ENCODE peak calls at places on chromosomes 6 and 20, in four cellular contexts. C is H1, N is HepG2, E is NT2/D1. Q is an unnamed sample.

GRCh38 chr6:151285121-151285520 is 45.4 kb downstream of the AKAP12 start:
- DNase-seq in N (no peak), C (no peak), E (no peak), Q (no peak)

GRCh38 chr6:20403080-20403765 is 1.5 kb downstream of the E2F3 start:
- DNase-seq in N (peak), C (peak), E (no peak), Q (peak)

GRCh38 chr6:12921467-12921866 is 204.9 kb downstream of the PHACTR1 start:
- DNase-seq in N (no peak), E (no peak), C (no peak), Q (no peak)

GRCh38 chr6:112320561-112321300 is 26.4 kb upstream of the RFPL4B start:
- DNase-seq in E (no peak), C (no peak), N (no peak), Q (no peak)

GRCh38 chr6:167580512-167580911 is 246.2 kb upstream of the AFDN start:
- DNase-seq in E (no peak), C (no peak), N (no peak), Q (no peak)

GRCh38 chr6:7697820-7698623 is 27.9 kb upstream of the BMP6 start:
- DNase-seq in C (no peak), N (peak), E (no peak), Q (no peak)

GRCh38 chr20:49207071-49207470 is 12.1 kb upstream of the DDX27 start:
- DNase-seq in N (peak), E (no peak), C (peak), Q (peak)

GRCh38 chr6:137099689-137100398 is 55.1 kb upstream of the IL20RA start:
- DNase-seq in E (no peak), N (no peak), C (no peak), Q (no peak)

GRCh38 chr6:42315991-42316378 is 98.3 kb upstream of the MRPS10 start:
- DNase-seq in C (peak), E (peak), N (peak), Q (no peak)

GRCh38 chr6:154488802-154489437 is 21.6 kb downstream of the CNKSR3 start:
- DNase-seq in E (no peak), C (no peak), N (no peak), Q (no peak)

GRCh38 chr6:30073489-30074240 is 1.9 kb downstream of the RNF39 start:
- DNase-seq in N (no peak), C (no peak), E (no peak), Q (no peak)

GRCh38 chr6:53962631-53963030 is 148.6 kb upstream of the MLIP start:
- DNase-seq in N (no peak), E (no peak), C (no peak), Q (no peak)

GRCh38 chr6:54404791-54405190 is 96.5 kb downstream of the TINAG start:
- DNase-seq in N (no peak), C (no peak), E (no peak), Q (no peak)

GRCh38 chr20:25178563-25179438 is 16.7 kb upstream of the ENTPD6 start:
- DNase-seq in C (no peak), E (no peak), N (peak), Q (peak)

GRCh38 chr6:137875606-137876005 is 8.5 kb downstream of the TNFAIP3 start:
- DNase-seq in E (no peak), C (no peak), N (no peak), Q (no peak)

GRCh38 chr6:4133941-4134838 is 1.2 kb downstream of the ECI2 start:
- DNase-seq in E (peak), C (no peak), N (peak), Q (peak)

GRCh38 chr6:42454428-42454791 is 2.7 kb upstream of the TRERF1 start:
- DNase-seq in C (no peak), E (no peak), N (no peak), Q (peak)

GRCh38 chr20:17794400-17794799 is 94.6 kb downstream of the BANF2 start:
- DNase-seq in N (no peak), C (no peak), E (no peak), Q (no peak)

DNA sequence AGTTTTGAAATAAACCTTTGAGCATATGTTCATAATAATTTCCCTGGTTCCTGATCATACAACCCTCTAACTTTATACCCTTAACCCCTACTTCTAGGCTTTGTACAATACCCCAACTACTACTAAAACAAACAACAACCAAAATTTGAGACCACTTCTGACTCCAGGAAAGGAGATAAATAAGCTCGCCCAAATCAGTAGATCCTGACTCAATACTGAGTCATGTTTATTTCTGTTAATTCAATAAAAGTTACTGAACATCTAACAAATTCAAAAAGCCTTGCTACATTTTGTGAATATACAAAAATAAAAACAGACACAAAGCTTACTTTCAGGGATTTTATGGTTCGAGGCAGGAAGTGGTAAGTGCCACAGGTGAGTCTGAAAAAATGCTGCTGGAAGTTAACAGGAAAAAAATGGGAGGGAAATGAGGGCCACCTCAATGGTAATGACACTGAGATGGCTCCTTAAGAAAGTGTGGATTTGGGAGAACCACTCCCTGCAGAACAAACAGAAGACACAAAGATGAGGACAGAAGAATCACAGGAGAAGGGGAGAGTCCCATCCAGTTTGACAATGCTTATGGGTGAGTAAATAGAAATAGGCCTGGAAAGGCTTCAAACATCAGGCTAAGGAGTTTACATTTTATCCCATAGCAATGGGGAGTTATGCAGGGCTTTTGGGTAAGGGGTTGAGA is 63.4 kb downstream of the DST start:
- DNase-seq in E (no peak), N (no peak), C (no peak), Q (no peak)
- TF ChIP-seq SUZ12 in E (no peak), N (no peak), C (no peak), Q (no peak)

DNA sequence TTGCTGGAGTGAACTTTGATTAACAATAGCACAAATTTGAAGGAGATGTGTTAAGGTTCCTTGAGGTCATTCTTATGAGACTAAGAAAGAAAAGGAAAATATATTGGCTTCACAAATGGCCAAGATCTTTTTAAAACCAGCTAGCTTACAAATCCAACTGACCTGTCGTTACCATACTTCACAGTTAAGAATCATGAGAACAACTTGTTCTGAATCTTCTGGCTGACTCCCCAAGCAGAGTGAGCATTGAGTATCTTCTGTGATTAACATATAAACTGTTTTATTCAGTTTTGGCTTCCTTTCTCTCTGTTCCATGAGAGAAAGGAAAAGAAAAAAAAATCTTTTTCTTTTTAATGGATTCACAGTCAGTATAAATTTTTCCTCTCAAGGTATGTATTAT is 277.1 kb downstream of the KHDC1L start:
- DNase-seq in C (no peak), N (no peak), E (no peak), Q (no peak)
- TF ChIP-seq SUZ12 in C (no peak), N (no peak), E (no peak), Q (no peak)

DNA sequence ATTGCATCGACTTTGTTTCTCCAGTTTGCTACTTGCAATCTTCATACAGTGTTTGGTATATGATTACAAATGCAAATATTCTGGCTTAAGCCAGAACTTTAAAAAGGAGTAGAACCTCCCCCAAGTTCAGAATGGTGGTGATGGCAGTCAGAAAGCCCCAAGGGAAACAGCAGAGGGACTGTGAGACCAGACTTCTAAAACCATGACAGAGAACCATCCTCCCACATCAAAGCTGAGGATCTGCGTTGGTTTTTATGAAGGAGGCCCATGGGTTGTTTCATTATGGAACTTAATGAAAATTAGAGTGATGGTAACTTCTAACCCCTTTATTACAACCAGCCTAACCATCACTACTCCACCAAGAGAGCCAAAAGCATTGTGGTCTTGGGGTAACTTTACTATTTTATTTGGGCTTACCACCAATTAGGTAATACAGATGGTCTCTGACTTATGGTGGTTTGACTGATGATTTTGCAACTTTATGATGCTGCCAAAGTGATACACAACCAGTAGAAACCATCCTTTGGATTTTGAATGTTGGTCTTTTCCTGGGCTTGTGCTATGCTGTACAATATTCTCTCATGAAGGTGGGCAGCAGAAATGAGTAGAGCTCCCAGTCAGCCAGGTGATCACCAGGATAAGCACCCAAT is 10.9 kb upstream of the MRS2 start:
- DNase-seq in E (no peak), N (no peak), C (no peak), Q (no peak)
- TF ChIP-seq SUZ12 in E (no peak), N (no peak), C (no peak), Q (no peak)

GRCh38 chr20:57748601-57749130 is 38.9 kb upstream of the PMEPA1 start:
- DNase-seq in C (no peak), N (peak), E (no peak), Q (peak)
- TF ChIP-seq SUZ12 in C (no peak), N (no peak), E (no peak), Q (no peak)

DNA sequence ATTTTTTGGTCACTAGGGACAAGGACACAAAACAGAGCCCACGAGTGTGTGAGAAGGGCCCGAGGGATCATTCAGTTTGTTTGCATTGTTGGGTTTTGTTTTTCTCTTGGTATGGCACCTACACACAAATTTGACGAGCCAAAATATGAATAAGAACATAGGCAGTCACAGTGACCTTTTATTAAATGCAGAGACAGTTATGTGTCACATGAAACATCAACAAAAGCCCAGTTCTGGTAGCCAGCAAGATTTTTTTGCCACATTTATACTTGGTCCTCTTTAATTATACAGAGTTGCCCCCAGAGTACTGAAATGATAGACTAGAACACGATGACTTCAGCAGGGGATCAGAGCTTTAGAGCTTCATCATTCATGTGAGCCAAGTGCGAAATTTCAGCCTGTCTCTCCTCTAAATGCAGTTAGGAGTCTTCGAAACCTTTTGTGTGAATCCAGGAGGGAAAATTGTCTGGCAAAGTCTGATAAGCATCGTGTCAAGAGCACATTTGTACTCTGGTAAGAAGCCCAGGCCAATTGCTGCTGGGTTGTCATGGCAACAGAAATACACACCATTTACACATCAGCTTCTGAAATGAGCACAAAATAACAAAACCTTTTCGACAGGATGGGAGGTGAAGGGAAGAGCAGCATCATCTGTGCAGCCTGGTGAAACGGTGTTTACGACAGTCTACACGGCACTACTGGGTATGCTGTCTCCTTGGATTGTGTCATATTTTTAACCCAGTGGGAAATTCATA is 79.2 kb upstream of the RIPOR2 start:
- DNase-seq in N (no peak), E (no peak), C (no peak), Q (no peak)
- TF ChIP-seq SUZ12 in N (no peak), E (no peak), C (no peak), Q (no peak)

DNA sequence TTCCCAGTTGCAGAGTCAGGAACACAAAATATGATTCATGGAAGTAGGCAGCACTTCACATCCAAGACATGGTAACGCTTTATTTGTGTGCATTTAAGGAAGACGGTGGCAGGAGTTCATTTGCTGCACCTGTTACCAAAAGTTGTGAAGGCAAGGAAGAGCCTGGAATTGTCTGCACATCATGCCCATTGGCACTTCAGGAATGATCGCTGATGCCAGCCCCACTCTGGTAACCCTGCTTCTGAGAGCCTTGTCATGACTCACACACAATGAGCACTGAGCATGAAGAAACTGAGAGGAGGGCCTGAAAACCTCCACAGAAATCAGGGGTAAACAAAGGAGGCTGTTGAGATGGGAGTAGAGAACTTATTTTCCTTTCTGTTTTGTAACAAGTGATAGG is 181.1 kb downstream of the RPS12 start:
- DNase-seq in N (no peak), E (no peak), C (no peak), Q (no peak)
- TF ChIP-seq SUZ12 in N (no peak), E (no peak), C (no peak), Q (no peak)

Q was measured in HEK293T.